ENCODE peak calls at places on chromosomes 6 and 20, in four cellular contexts. N, B, F and T are unnamed samples.

GRCh38 chr20:44219287-44219686 is 8.7 kb upstream of the OSER1 start:
- ATAC-seq in B (peak), N (no peak), F (no peak), T (no peak)

GRCh38 chr6:161417712-161418457 is 144.0 kb upstream of the AGPAT4 start:
- ATAC-seq in N (peak), B (no peak), F (no peak), T (peak)

GRCh38 chr6:111788779-111789276 is 84.4 kb downstream of the FYN start:
- ATAC-seq in N (no peak), F (no peak), B (no peak), T (no peak)

GRCh38 chr6:169452117-169452868 is 198.6 kb upstream of the THBS2 start:
- ATAC-seq in N (peak), F (no peak), B (no peak), T (peak)

GRCh38 chr6:73134588-73134987 is 90.7 kb downstream of the KHDC1L start:
- ATAC-seq in B (peak), F (peak), N (no peak), T (no peak)

GRCh38 chr20:49916146-49917002 is 1.0 kb upstream of the SPATA2 start:
- ATAC-seq in F (peak), B (no peak), N (peak), T (no peak)

GRCh38 chr20:7911586-7912330 is 28.5 kb downstream of the HAO1 start:
- ATAC-seq in N (peak), F (no peak), B (no peak), T (peak)

GRCh38 chr6:52389264-52389625 is 27.3 kb downstream of the PAQR8 start:
- ATAC-seq in B (peak), F (peak), N (peak), T (peak)

GRCh38 chr6:29332676-29333075 is 31.2 kb downstream of the OR14J1 start:
- ATAC-seq in N (no peak), F (no peak), B (no peak), T (no peak)

GRCh38 chr6:6686748-6687601 is 98.5 kb downstream of the LY86 start:
- ATAC-seq in F (peak), B (no peak), N (peak), T (peak)

GRCh38 chr6:18055714-18056382 is 66.6 kb downstream of the NHLRC1 start:
- ATAC-seq in B (no peak), N (no peak), F (no peak), T (no peak)

GRCh38 chr20:25039697-25040437 is 18.1 kb downstream of the ACSS1 start:
- ATAC-seq in B (no peak), F (peak), N (peak), T (peak)

GRCh38 chr6:71279321-71279720 is 9.3 kb upstream of the OGFRL1 start:
- ATAC-seq in F (no peak), N (no peak), B (no peak), T (no peak)

GRCh38 chr20:58579819-58580492 is 64.8 kb upstream of the APCDD1L start:
- ATAC-seq in N (no peak), F (no peak), B (no peak), T (no peak)

GRCh38 chr6:162889303-162889702 is 161.5 kb downstream of the PACRG start:
- ATAC-seq in N (no peak), F (no peak), B (no peak), T (no peak)

GRCh38 chr20:58683132-58683531 is 9.5 kb upstream of the NPEPL1 start:
- ATAC-seq in N (no peak), B (no peak), F (no peak), T (no peak)

GRCh38 chr6:28137458-28138020 is 4.1 kb upstream of the ZKSCAN8 start:
- ATAC-seq in N (no peak), F (peak), B (peak), T (no peak)

GRCh38 chr6:82917346-82918064 is 148.1 kb downstream of the UBE3D start:
- ATAC-seq in B (no peak), N (no peak), F (no peak), T (no peak)

GRCh38 chr6:34969662-34970265 is 80.7 kb downstream of the ANKS1A start:
- ATAC-seq in F (no peak), B (no peak), N (no peak), T (no peak)

GRCh38 chr6:152124432-152125074 is 317.1 kb downstream of the ESR1 start:
- ATAC-seq in N (peak), F (peak), B (no peak), T (no peak)

GRCh38 chr20:49336786-49337185 is 58.9 kb upstream of the ZNFX1 start:
- ATAC-seq in N (no peak), B (no peak), F (no peak), T (no peak)

GRCh38 chr20:7146552-7147219 is 379.2 kb downstream of the BMP2 start:
- ATAC-seq in B (no peak), N (no peak), F (peak), T (no peak)

GRCh38 chr6:75201901-75202672 is 3.8 kb downstream of the COL12A1 start:
- ATAC-seq in N (peak), F (peak), B (peak), T (peak)